ENCODE peak calls at places on chromosomes 11 and 22, in four cellular contexts. M, V, R and E are unnamed samples.

GRCh38 chr11:117658809-117659208 is 138.2 kb downstream of the DSCAML1 start:
- DNase-seq in M (no peak), V (no peak), R (no peak), E (no peak)

GRCh38 chr22:19887251-19887985 is 32.7 kb upstream of the GNB1L start:
- DNase-seq in M (no peak), V (peak; percentile 11), R (no peak), E (no peak)

GRCh38 chr11:72190581-72191205 is 1.2 kb upstream of the FOLR1 start:
- DNase-seq in M (no peak), V (no peak), R (no peak), E (no peak)

GRCh38 chr11:100080821-100081220 is 606.3 kb upstream of the ARHGAP42 start:
- DNase-seq in M (no peak), V (no peak), R (no peak), E (no peak)

GRCh38 chr22:25153961-25154685 is 45.5 kb upstream of the CRYBB3 start:
- DNase-seq in M (peak; percentile 83), V (peak; percentile 55), R (no peak), E (no peak)

GRCh38 chr22:40178417-40179409 is 988 bp downstream of the TNRC6B start:
- DNase-seq in M (no peak), V (no peak), R (no peak), E (peak; percentile 50)

GRCh38 chr22:26956346-26956745 is 299.0 kb downstream of the MIAT start:
- DNase-seq in M (no peak), V (no peak), R (no peak), E (no peak)

GRCh38 chr11:110289472-110289871 is 6.9 kb downstream of the RDX start:
- DNase-seq in M (no peak), V (no peak), R (no peak), E (no peak)

GRCh38 chr11:45489281-45489906 is 176.0 kb downstream of the CHST1 start:
- DNase-seq in M (no peak), V (no peak), R (no peak), E (no peak)

GRCh38 chr11:120925944-120926343 is 98.0 kb upstream of the TBCEL start:
- DNase-seq in M (no peak), V (no peak), R (no peak), E (no peak)

GRCh38 chr11:131025020-131025419 is 108.7 kb upstream of the SNX19 start:
- DNase-seq in M (peak; percentile 34), V (no peak), R (peak; percentile 11), E (no peak)

GRCh38 chr11:43354311-43354710 is 4.4 kb upstream of the TTC17 start:
- DNase-seq in M (no peak), V (no peak), R (no peak), E (no peak)

GRCh38 chr11:61594907-61595257 is 14.0 kb upstream of the SYT7 start:
- DNase-seq in M (no peak), V (no peak), R (no peak), E (no peak)

GRCh38 chr11:62390237-62390636 is 28.6 kb upstream of the SCGB1A1 start:
- DNase-seq in M (no peak), V (no peak), R (no peak), E (no peak)

GRCh38 chr11:65894034-65894591 is 3.6 kb downstream of the CCDC85B start:
- DNase-seq in M (peak; percentile 42), V (no peak), R (no peak), E (no peak)

GRCh38 chr11:124841186-124841585 is 24.0 kb upstream of the ROBO3 start:
- DNase-seq in M (no peak), V (no peak), R (no peak), E (no peak)

GRCh38 chr11:134658481-134659080 is 246.5 kb upstream of the B3GAT1 start:
- DNase-seq in M (peak; percentile 3), V (no peak), R (no peak), E (no peak)

GRCh38 chr22:23751441-23751996 is 607 bp upstream of the ZNF70 start:
- DNase-seq in M (peak; percentile 65), V (peak; percentile 47), R (peak; percentile 58), E (no peak)

GRCh38 chr11:117649656-117650055 is 147.4 kb downstream of the DSCAML1 start:
- DNase-seq in M (no peak), V (no peak), R (no peak), E (no peak)

GRCh38 chr11:65448418-65449196 is 26.0 kb downstream of the NEAT1 start:
- DNase-seq in M (peak; percentile 72), V (peak; percentile 56), R (peak; percentile 64), E (no peak)

GRCh38 chr11:67262731-67263675 is 3.3 kb upstream of the GRK2 start:
- DNase-seq in M (peak; percentile 87), V (peak; percentile 81), R (peak; percentile 79), E (peak; percentile 70)

GRCh38 chr22:50640857-50641647 is 13.1 kb upstream of the ARSA start:
- DNase-seq in M (no peak), V (no peak), R (no peak), E (no peak)

GRCh38 chr11:83957038-83957900 is 671.1 kb upstream of the CCDC90B start:
- DNase-seq in M (no peak), V (no peak), R (no peak), E (no peak)
- H3K4me3 ChIP-seq in M (no peak overlapping the region), V (no peak overlapping the region), R (no peak overlapping the region), E (no peak overlapping the region)

DNA sequence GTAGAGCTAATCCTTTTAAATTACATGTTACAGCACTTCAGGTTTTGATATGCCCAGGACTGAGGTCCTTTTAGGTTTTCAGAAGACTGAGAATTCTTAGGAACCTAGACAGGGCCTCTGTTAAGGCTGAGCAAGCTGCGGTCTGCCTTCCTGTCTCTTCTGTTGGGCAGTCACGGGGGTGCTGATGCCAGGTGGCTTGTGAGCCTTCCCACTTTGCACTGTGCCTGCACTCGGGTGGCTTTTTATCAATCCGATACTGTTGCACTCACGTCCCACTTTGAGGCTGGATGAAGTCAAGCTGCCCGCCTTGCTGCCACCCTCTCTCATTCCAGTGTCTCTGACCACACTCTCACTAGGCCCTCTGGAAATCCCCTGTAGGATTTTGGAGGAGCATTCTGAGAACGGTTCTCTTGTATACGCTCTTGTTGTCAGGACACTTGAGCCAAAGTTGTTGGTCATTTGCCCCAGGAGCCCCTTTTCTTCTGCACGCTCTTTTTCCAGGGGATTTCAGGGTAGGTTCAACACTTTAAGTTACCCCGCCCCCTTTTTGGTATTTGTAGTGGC is 141.8 kb downstream of the TEAD1 start:
- DNase-seq in M (no peak), V (no peak), R (no peak), E (no peak)
- H3K27ac ChIP-seq in M (peak overlapping the region; percentile 74), V (peak overlapping the region; percentile 87), R (no peak overlapping the region), E (no peak overlapping the region)

GRCh38 chr22:46001426-46002106 is 24.6 kb upstream of the WNT7B start:
- DNase-seq in M (no peak), V (no peak), R (no peak), E (no peak)

GRCh38 chr22:45999379-45999971 is 22.5 kb upstream of the WNT7B start:
- DNase-seq in M (no peak), V (no peak), R (no peak), E (no peak)

GRCh38 chr22:46000081-46001027 is 23.4 kb upstream of the WNT7B start:
- DNase-seq in M (no peak), V (no peak), R (no peak), E (no peak)

GRCh38 chr22:46002757-46003270 is 25.9 kb upstream of the WNT7B start:
- DNase-seq in M (peak; percentile 88), V (peak; percentile 63), R (no peak), E (no peak)

DNA sequence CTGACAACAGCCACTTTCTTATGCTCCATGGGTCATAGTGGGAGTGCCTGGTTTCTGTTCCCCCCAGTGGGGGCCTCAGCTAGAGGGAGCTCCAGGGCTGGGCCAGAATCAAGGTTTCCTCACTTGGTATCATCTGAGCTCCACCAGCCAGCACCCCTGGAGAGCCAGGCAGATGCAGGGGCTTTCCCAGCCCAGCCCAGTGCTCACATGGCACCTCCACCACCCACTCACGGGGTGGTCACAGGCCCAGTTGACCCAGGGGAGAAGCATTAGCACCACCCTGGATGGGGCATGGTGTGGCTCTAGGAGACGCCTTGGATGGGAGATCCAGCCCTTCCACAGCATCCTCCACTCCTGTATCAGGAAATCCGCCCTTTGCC is 24.1 kb upstream of the WNT7B start:
- DNase-seq in M (no peak), V (no peak), R (no peak), E (no peak)
- TF ChIP-seq CTCF in M (no peak), V (no peak), R (no peak), E (no peak)

GRCh38 chr11:9677951-9678350 is 14.1 kb downstream of the SWAP70 start:
- DNase-seq in M (no peak), V (no peak), R (no peak), E (no peak)

GRCh38 chr11:9672288-9672916 is 8.5 kb downstream of the SWAP70 start:
- DNase-seq in M (no peak), V (no peak), R (no peak), E (no peak)

GRCh38 chr11:9675691-9676090 is 11.8 kb downstream of the SWAP70 start:
- DNase-seq in M (no peak), V (no peak), R (no peak), E (no peak)

GRCh38 chr11:9669954-9670353 is 6.1 kb downstream of the SWAP70 start:
- DNase-seq in M (no peak), V (no peak), R (no peak), E (no peak)

DNA sequence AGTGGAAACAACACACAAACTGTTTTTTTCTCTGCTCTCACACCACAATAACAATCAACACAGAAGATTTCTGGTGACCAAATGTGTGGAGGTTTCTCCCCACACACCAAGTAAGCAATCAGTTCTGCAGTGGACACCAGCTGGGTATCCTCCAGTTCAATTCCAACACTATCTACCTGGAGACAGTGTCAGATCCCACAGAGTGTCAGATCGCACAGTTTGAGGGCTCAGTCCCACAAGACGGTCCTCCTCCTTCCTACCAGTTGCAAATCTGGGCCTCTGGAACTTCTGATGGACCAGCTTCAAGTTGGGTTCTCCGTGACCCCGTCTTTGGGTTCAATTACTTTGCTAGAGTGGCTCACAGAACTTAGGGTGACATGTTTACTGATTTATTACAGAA is 9.0 kb downstream of the SWAP70 start:
- DNase-seq in M (no peak), V (no peak), R (no peak), E (no peak)
- H3K4me3 ChIP-seq in M (no peak overlapping the region), V (no peak overlapping the region), R (no peak overlapping the region), E (no peak overlapping the region)